ENCODE peak calls at places on chromosome 2, in five cellular contexts. One of them, this sample, is unnamed.

GRCh38 chr2:109736177-109736827 is 57.8 kb upstream of the RGPD5 start:
- DNase-seq in HFF-Myc: peak
- DNase-seq in GM13977: peak
- DNase-seq in lower lobe of right lung: peak
- DNase-seq in WTC11: peak
- DNase-seq in this sample: no peak

GRCh38 chr2:191938779-191939178 is 91.9 kb upstream of the CAVIN2 start:
- DNase-seq in HFF-Myc: no peak
- DNase-seq in lower lobe of right lung: no peak
- DNase-seq in WTC11: no peak
- DNase-seq in GM13977: no peak
- DNase-seq in this sample: no peak

GRCh38 chr2:437772-438393 is 150.0 kb upstream of the ALKAL2 start:
- DNase-seq in WTC11: no peak
- DNase-seq in GM13977: peak
- DNase-seq in lower lobe of right lung: no peak
- DNase-seq in HFF-Myc: no peak
- DNase-seq in this sample: no peak

GRCh38 chr2:56483081-56483480 is 299.3 kb downstream of the CCDC85A start:
- DNase-seq in GM13977: no peak
- DNase-seq in lower lobe of right lung: no peak
- DNase-seq in WTC11: no peak
- DNase-seq in HFF-Myc: no peak
- DNase-seq in this sample: no peak

GRCh38 chr2:159176555-159176954 is 109.9 kb downstream of the WDSUB1 start:
- DNase-seq in GM13977: no peak
- DNase-seq in lower lobe of right lung: no peak
- DNase-seq in HFF-Myc: no peak
- DNase-seq in WTC11: no peak
- DNase-seq in this sample: no peak

GRCh38 chr2:241413929-241414580 is 58.0 kb downstream of the FARP2 start:
- DNase-seq in WTC11: no peak
- DNase-seq in lower lobe of right lung: no peak
- DNase-seq in HFF-Myc: no peak
- DNase-seq in GM13977: no peak
- DNase-seq in this sample: no peak

GRCh38 chr2:105032476-105032875 is 5.4 kb upstream of the MRPS9 start:
- DNase-seq in WTC11: no peak
- DNase-seq in HFF-Myc: no peak
- DNase-seq in lower lobe of right lung: no peak
- DNase-seq in GM13977: no peak
- DNase-seq in this sample: no peak

GRCh38 chr2:150013011-150013410 is 425.4 kb upstream of the MMADHC start:
- DNase-seq in WTC11: no peak
- DNase-seq in HFF-Myc: no peak
- DNase-seq in GM13977: no peak
- DNase-seq in lower lobe of right lung: no peak
- DNase-seq in this sample: no peak

GRCh38 chr2:160494243-160494642 is 636 bp upstream of the RBMS1 start:
- DNase-seq in HFF-Myc: no peak
- DNase-seq in WTC11: no peak
- DNase-seq in GM13977: no peak
- DNase-seq in lower lobe of right lung: no peak
- DNase-seq in this sample: no peak

GRCh38 chr2:60297296-60298010 is 256.0 kb downstream of the BCL11A start:
- DNase-seq in lower lobe of right lung: no peak
- DNase-seq in WTC11: peak
- DNase-seq in HFF-Myc: no peak
- DNase-seq in GM13977: no peak
- DNase-seq in this sample: no peak

GRCh38 chr2:101151141-101151858 is at the start of gene TBC1D8:
- DNase-seq in HFF-Myc: no peak
- DNase-seq in lower lobe of right lung: peak
- DNase-seq in WTC11: peak
- DNase-seq in GM13977: peak
- DNase-seq in this sample: peak

GRCh38 chr2:234038076-234038802 is 12.3 kb upstream of the SPP2 start:
- DNase-seq in lower lobe of right lung: no peak
- DNase-seq in WTC11: no peak
- DNase-seq in GM13977: no peak
- DNase-seq in HFF-Myc: no peak
- DNase-seq in this sample: no peak

GRCh38 chr2:237281900-237282306 is 132.1 kb downstream of the COL6A3 start:
- DNase-seq in WTC11: no peak
- DNase-seq in HFF-Myc: peak
- DNase-seq in lower lobe of right lung: no peak
- DNase-seq in GM13977: no peak
- DNase-seq in this sample: no peak

GRCh38 chr2:55992465-55992864 is 68.9 kb upstream of the EFEMP1 start:
- DNase-seq in WTC11: no peak
- DNase-seq in GM13977: no peak
- DNase-seq in lower lobe of right lung: no peak
- DNase-seq in HFF-Myc: peak
- DNase-seq in this sample: no peak

GRCh38 chr2:175786705-175787104 is 215.4 kb downstream of the LNPK start:
- DNase-seq in GM13977: no peak
- DNase-seq in lower lobe of right lung: no peak
- DNase-seq in WTC11: no peak
- DNase-seq in HFF-Myc: no peak
- DNase-seq in this sample: no peak

GRCh38 chr2:118047273-118047898 is 33.5 kb upstream of the CCDC93 start:
- DNase-seq in GM13977: no peak
- DNase-seq in lower lobe of right lung: no peak
- DNase-seq in WTC11: no peak
- DNase-seq in HFF-Myc: no peak
- DNase-seq in this sample: no peak

GRCh38 chr2:138107288-138107687 is 143.0 kb downstream of the HNMT start:
- DNase-seq in HFF-Myc: no peak
- DNase-seq in lower lobe of right lung: no peak
- DNase-seq in GM13977: no peak
- DNase-seq in WTC11: no peak
- DNase-seq in this sample: no peak

GRCh38 chr2:20578895-20579825 is 71.7 kb downstream of the HS1BP3 start:
- DNase-seq in WTC11: no peak
- DNase-seq in lower lobe of right lung: peak
- DNase-seq in GM13977: peak
- DNase-seq in HFF-Myc: peak
- DNase-seq in this sample: peak

GRCh38 chr2:128489580-128490273 is 171.1 kb upstream of the HS6ST1 start:
- DNase-seq in HFF-Myc: no peak
- DNase-seq in WTC11: no peak
- DNase-seq in lower lobe of right lung: no peak
- DNase-seq in GM13977: no peak
- DNase-seq in this sample: no peak

GRCh38 chr2:126700073-126700581 is 44.2 kb downstream of the GYPC start:
- DNase-seq in HFF-Myc: no peak
- DNase-seq in lower lobe of right lung: no peak
- DNase-seq in GM13977: no peak
- DNase-seq in WTC11: no peak
- DNase-seq in this sample: no peak

GRCh38 chr2:8877332-8877731 is 39.9 kb upstream of the KIDINS220 start:
- DNase-seq in HFF-Myc: no peak
- DNase-seq in GM13977: no peak
- DNase-seq in lower lobe of right lung: no peak
- DNase-seq in WTC11: no peak
- DNase-seq in this sample: no peak

GRCh38 chr2:220555961-220556360 is 928.5 kb downstream of the SLC4A3 start:
- DNase-seq in HFF-Myc: no peak
- DNase-seq in WTC11: no peak
- DNase-seq in GM13977: no peak
- DNase-seq in lower lobe of right lung: no peak
- DNase-seq in this sample: no peak

GRCh38 chr2:165069131-165069530 is 113.8 kb upstream of the SLC38A11 start:
- DNase-seq in HFF-Myc: no peak
- DNase-seq in lower lobe of right lung: no peak
- DNase-seq in WTC11: no peak
- DNase-seq in GM13977: no peak
- DNase-seq in this sample: no peak

GRCh38 chr2:165070089-165070488 is 114.8 kb upstream of the SLC38A11 start:
- DNase-seq in WTC11: peak
- DNase-seq in lower lobe of right lung: no peak
- DNase-seq in GM13977: no peak
- DNase-seq in HFF-Myc: no peak
- DNase-seq in this sample: no peak

GRCh38 chr2:165064743-165065142 is 109.4 kb upstream of the SLC38A11 start:
- DNase-seq in HFF-Myc: no peak
- DNase-seq in lower lobe of right lung: no peak
- DNase-seq in WTC11: no peak
- DNase-seq in GM13977: no peak
- DNase-seq in this sample: no peak

DNA sequence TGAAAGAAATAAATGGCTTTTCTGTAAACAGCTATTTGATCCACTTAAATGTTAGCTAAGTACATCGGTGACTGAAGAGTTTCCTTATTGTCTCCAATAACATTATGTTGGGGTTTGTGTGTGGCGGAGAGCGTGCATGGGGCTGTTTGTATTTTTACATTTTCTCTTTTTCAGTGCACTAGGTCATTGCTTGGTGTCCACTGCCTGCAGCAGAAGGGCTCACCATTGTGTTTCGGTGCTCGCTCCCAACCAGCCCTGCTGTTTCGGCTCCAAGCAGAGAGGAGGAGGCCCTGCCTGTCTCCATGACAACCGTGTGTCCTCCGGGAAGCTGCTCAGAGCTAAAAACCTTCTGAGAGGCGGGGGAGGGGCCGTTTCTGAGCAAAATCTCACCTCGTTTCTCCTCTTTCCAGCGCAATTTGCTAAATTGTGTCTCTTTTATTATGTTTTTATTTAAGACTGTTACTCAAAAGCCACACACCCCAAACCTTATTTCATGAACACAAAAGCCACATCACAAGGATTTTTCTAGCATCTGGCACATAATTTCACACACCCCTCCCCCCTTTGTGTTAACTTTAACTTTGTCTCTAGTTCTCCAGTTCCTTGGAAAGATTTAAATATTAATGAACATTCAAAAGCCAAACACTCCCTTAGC is 112.8 kb upstream of the SLC38A11 start:
- DNase-seq in GM13977: no peak
- DNase-seq in WTC11: peak
- DNase-seq in HFF-Myc: peak
- DNase-seq in lower lobe of right lung: no peak
- DNase-seq in this sample: no peak
- TF ChIP-seq CTCF in GM13977: no peak
- TF ChIP-seq CTCF in WTC11: no peak
- TF ChIP-seq CTCF in HFF-Myc: no peak
- TF ChIP-seq CTCF in lower lobe of right lung: no peak
- TF ChIP-seq CTCF in this sample: no peak

DNA sequence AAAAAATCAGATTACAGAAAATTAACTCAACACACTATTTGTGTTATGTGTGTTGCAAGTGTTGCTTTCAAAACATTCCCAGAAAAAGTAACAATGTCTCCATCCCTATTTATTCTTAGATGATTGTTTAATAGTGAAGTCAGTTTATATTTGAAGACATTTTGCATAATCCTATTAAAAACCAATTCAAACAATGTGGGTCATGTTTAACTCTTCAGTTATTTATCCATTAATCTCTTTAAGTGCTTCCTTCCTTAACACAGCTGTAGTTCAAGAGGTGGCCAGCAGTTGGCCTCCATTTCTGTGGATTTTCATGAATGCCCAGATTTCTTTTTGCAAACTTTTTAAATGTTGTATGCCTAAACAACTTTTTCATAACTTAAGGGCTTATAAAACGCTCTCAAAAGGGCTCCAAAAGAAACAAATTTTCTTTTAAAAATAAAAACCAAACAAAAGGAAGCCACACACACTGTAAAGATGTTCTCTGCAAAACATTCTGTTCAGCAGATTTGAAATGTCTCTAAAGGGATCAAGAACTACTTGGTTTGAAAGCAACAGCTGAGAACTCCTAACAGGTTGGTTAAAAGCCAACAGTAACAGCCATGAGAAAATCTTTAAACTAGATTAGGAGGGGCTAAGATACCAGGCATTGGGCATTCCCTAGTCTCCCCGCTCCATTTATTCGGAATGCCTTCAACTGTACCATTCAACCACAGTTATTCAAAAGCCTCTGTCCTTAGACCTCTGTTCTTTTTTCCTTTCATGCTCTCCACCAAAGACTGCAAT is 71.5 kb downstream of the THADA start:
- DNase-seq in WTC11: no peak
- DNase-seq in HFF-Myc: no peak
- DNase-seq in GM13977: no peak
- DNase-seq in lower lobe of right lung: no peak
- DNase-seq in this sample: no peak
- TF ChIP-seq CTCF in WTC11: no peak
- TF ChIP-seq CTCF in HFF-Myc: peak
- TF ChIP-seq CTCF in GM13977: peak
- TF ChIP-seq CTCF in lower lobe of right lung: peak
- TF ChIP-seq CTCF in this sample: peak

DNA sequence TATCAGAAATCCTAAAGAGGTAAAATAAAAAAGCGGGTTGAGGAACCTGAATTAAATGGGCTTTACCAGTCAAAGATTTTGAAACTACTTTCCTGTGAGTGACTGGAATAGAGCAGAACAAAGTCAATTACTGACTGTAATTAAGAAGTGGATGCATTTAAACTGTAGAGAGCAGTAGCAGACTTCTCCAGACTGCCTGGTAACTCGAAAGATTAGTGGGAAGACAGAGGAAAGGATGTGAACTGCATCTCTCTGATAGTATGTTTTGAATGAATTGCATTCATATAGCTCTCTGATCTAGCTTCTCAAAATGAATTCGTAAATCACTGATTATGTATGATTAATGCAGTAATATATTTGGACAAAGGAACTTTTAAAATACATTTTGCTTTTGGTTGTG is 303.9 kb downstream of the ARHGAP15 start:
- DNase-seq in GM13977: no peak
- DNase-seq in HFF-Myc: no peak
- DNase-seq in lower lobe of right lung: no peak
- DNase-seq in WTC11: no peak
- DNase-seq in this sample: no peak
- TF ChIP-seq CTCF in GM13977: no peak
- TF ChIP-seq CTCF in HFF-Myc: no peak
- TF ChIP-seq CTCF in lower lobe of right lung: peak
- TF ChIP-seq CTCF in WTC11: no peak
- TF ChIP-seq CTCF in this sample: no peak

DNA sequence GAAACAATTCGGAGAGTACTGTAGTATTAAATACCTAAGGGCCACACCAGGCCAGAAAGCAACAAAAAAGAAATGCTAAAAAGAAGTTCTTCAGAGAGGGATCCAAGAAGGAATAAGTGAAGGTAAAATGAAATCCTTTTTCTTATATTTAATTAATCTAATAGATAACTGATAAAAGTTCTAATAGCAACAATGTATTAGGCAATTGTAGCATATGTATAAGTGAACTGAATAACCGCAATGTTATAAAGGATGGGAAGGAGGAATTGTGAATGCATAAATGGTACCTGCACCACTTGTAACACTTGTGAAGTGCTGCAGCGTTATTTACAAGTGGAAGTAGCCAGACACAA is 21.8 kb downstream of the TMSB10 start:
- DNase-seq in lower lobe of right lung: no peak
- DNase-seq in WTC11: no peak
- DNase-seq in HFF-Myc: no peak
- DNase-seq in GM13977: no peak
- DNase-seq in this sample: no peak
- TF ChIP-seq CTCF in lower lobe of right lung: peak
- TF ChIP-seq CTCF in WTC11: no peak
- TF ChIP-seq CTCF in HFF-Myc: no peak
- TF ChIP-seq CTCF in GM13977: no peak
- TF ChIP-seq CTCF in this sample: peak

This sample was measured in CD14-positive monocyte.